ENCODE peak calls at places on chromosomes 4 and X, in ten cellular contexts. B is Peyer's patch, I is spleen, G is upper lobe of left lung, D is K562, C is uterus, O is tibial nerve, U is IMR-90, E is body of pancreas, H is A549. V is an unnamed sample.

GRCh38 chr4:101208171-101208570 is 139.2 kb downstream of the PPP3CA start:
- DNase-seq in B (no peak), I (no peak), G (no peak), D (no peak), C (no peak), O (no peak), U (no peak), E (no peak), H (no peak), V (no peak)

GRCh38 chrX:14897042-14897441 is 23.8 kb downstream of the MOSPD2 start:
- DNase-seq in B (no peak), I (no peak), G (no peak), D (no peak), C (no peak), O (no peak), U (no peak), E (no peak), H (no peak), V (no peak)

GRCh38 chr4:125368684-125369083 is 53.9 kb downstream of the FAT4 start:
- DNase-seq in B (no peak), I (no peak), G (no peak), D (no peak), C (no peak), O (no peak), U (peak; percentile 84), E (no peak), H (no peak), V (no peak)

GRCh38 chrX:105822138-105823091 is at the start of gene NRK:
- DNase-seq in B (no peak), I (peak; percentile 60), G (peak; percentile 63), D (no peak), C (peak; percentile 30), O (no peak), U (no peak), E (peak; percentile 14), H (no peak), V (peak; percentile 66)

GRCh38 chr4:28723371-28723770 is 1862.7 kb downstream of the STIM2 start:
- DNase-seq in B (no peak), I (no peak), G (no peak), D (no peak), C (no peak), O (no peak), U (no peak), E (no peak), H (no peak), V (no peak)

GRCh38 chrX:46333550-46333949 is 211.7 kb downstream of the ZNF674 start:
- DNase-seq in B (no peak), I (no peak), G (no peak), D (no peak), C (no peak), O (no peak), U (no peak), E (no peak), H (no peak), V (no peak)

GRCh38 chr4:60089546-60090273 is 1110.4 kb upstream of the ADGRL3 start:
- DNase-seq in B (no peak), I (no peak), G (no peak), D (no peak), C (no peak), O (no peak), U (no peak), E (no peak), H (no peak), V (no peak)

GRCh38 chr4:82489076-82489475 is 58.7 kb downstream of the ENOPH1 start:
- DNase-seq in B (no peak), I (no peak), G (no peak), D (no peak), C (no peak), O (no peak), U (no peak), E (no peak), H (no peak), V (no peak)

GRCh38 chr4:149910604-149911367 is 95.1 kb upstream of the IQCM start:
- DNase-seq in B (no peak), I (no peak), G (no peak), D (no peak), C (no peak), O (no peak), U (no peak), E (no peak), H (no peak), V (no peak)

GRCh38 chr4:185936650-185937376 is 124.8 kb upstream of the SORBS2 start:
- DNase-seq in B (no peak), I (no peak), G (no peak), D (no peak), C (no peak), O (no peak), U (no peak), E (no peak), H (no peak), V (no peak)

GRCh38 chr4:159281781-159282180 is 178.9 kb downstream of the RAPGEF2 start:
- DNase-seq in B (no peak), I (no peak), G (no peak), D (no peak), C (no peak), O (no peak), U (peak; percentile 46), E (no peak), H (no peak), V (no peak)

GRCh38 chr4:159280442-159281172 is 177.7 kb downstream of the RAPGEF2 start:
- DNase-seq in B (no peak), I (no peak), G (no peak), D (no peak), C (no peak), O (no peak), U (no peak), E (no peak), H (no peak), V (no peak)

GRCh38 chr4:159282944-159283343 is 180.1 kb downstream of the RAPGEF2 start:
- DNase-seq in B (no peak), I (no peak), G (no peak), D (no peak), C (no peak), O (no peak), U (no peak), E (no peak), H (no peak), V (no peak)

GRCh38 chr4:159284733-159285132 is 181.9 kb downstream of the RAPGEF2 start:
- DNase-seq in B (no peak), I (no peak), G (no peak), D (no peak), C (no peak), O (no peak), U (no peak), E (no peak), H (no peak), V (no peak)

DNA sequence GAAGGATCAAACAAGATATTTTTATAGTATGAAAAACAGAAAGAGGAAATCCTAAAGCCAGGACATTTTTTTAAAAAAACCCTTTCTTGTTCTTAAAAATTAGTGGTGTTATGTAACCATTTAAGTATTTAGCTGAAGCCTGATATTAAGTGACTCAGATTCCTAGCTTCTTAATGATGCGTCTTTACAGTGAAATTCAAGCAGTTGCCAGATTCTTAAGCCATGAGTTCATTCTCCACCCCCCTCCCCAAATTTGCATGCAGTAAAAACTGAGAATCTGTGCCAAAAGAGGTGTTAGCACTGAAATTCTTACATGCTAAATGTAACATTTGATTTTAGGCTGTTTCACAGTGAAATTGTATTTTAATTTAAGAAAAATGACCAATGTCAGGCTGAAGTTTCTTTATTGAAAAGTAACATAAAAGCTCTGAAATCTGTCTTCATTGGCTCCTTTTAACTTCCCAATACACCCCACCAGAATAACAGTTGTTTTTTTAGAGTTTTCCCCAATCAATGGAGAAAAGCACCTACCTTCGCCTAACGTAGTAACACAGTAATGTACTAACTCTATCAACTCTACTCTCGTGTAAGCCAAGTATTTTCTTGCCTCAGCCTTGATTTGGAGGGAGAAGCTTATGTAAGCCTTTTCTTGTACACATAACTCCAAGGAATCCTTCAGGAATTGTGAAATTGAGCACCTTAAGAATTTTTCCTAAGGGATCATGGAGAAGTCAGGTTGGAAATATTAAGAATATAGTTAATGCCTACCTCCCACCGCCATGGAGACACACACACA is 181.0 kb downstream of the RAPGEF2 start:
- DNase-seq in B (no peak), I (no peak), G (no peak), D (no peak), C (no peak), O (no peak), U (peak; percentile 87), E (no peak), H (no peak), V (no peak)
- H3K27ac ChIP-seq in B (no peak overlapping the region), I (no peak overlapping the region), G (no peak overlapping the region), D (no peak overlapping the region), C (no peak overlapping the region), O (no peak overlapping the region), U (peak overlapping the region; percentile 53), E (no peak overlapping the region), H (peak overlapping the region; percentile 73), V (no peak overlapping the region)

GRCh38 chrX:154399527-154400368 is 1.6 kb downstream of the RPL10 start:
- DNase-seq in B (no peak), I (no peak), G (no peak), D (no peak), C (no peak), O (no peak), U (no peak), E (no peak), H (no peak), V (no peak)
- TF ChIP-seq POLR2A in B (no peak), I (no peak), G (no peak), D (peak; percentile 50), C (no peak), O (no peak), U (no peak), E (peak; percentile 20), H (no peak), V (no peak)

GRCh38 chr4:173317003-173317402 is 17.2 kb downstream of the HMGB2 start:
- DNase-seq in B (no peak), I (no peak), G (no peak), D (peak; percentile 53), C (no peak), O (no peak), U (no peak), E (no peak), H (no peak), V (no peak)

GRCh38 chr4:173319696-173320095 is 14.5 kb downstream of the HMGB2 start:
- DNase-seq in B (no peak), I (no peak), G (no peak), D (no peak), C (no peak), O (no peak), U (peak; percentile 45), E (no peak), H (no peak), V (no peak)

GRCh38 chr4:173314715-173315114 is 19.4 kb downstream of the HMGB2 start:
- DNase-seq in B (no peak), I (no peak), G (no peak), D (no peak), C (no peak), O (no peak), U (no peak), E (no peak), H (no peak), V (no peak)

GRCh38 chr4:173316060-173316459 is 18.1 kb downstream of the HMGB2 start:
- DNase-seq in B (no peak), I (no peak), G (no peak), D (no peak), C (no peak), O (no peak), U (no peak), E (no peak), H (no peak), V (no peak)

GRCh38 chr4:173318648-173319211 is 15.4 kb downstream of the HMGB2 start:
- DNase-seq in B (no peak), I (no peak), G (no peak), D (no peak), C (no peak), O (no peak), U (peak; percentile 74), E (no peak), H (no peak), V (no peak)
- H3K27ac ChIP-seq in B (no peak overlapping the region), I (no peak overlapping the region), G (no peak overlapping the region), D (no peak overlapping the region), C (no peak overlapping the region), O (no peak overlapping the region), U (no peak overlapping the region), E (no peak overlapping the region), H (no peak overlapping the region), V (no peak overlapping the region)

GRCh38 chr4:118281611-118282442 is 71.0 kb downstream of the PRSS12 start:
- DNase-seq in B (no peak), I (peak; percentile 72), G (no peak), D (peak; percentile 52), C (no peak), O (no peak), U (peak; percentile 63), E (peak; percentile 40), H (no peak), V (peak; percentile 20)
- TF ChIP-seq POLR2A in B (no peak), I (no peak), G (no peak), D (peak; percentile 64), C (no peak), O (no peak), U (peak; percentile 26), E (peak; percentile 26), H (no peak), V (no peak)

V was measured in adrenal gland.